ENCODE peak calls at places on chromosome 6, in six cellular contexts. One of them, this sample, is unnamed.

GRCh38 chr6:109672827-109673226 is 18.2 kb downstream of the AK9 start:
- DNase-seq in cardiac fibroblast: no peak
- DNase-seq in OCI-LY7: no peak
- DNase-seq in ovary: no peak
- DNase-seq in IMR-90: no peak
- DNase-seq in lower leg skin: no peak
- DNase-seq in this sample: no peak

GRCh38 chr6:110446405-110446804 is 30.0 kb downstream of the SLC22A16 start:
- DNase-seq in ovary: no peak
- DNase-seq in lower leg skin: no peak
- DNase-seq in IMR-90: no peak
- DNase-seq in cardiac fibroblast: no peak
- DNase-seq in OCI-LY7: no peak
- DNase-seq in this sample: no peak

GRCh38 chr6:167736486-167737204 is 90.1 kb upstream of the AFDN start:
- DNase-seq in lower leg skin: no peak
- DNase-seq in OCI-LY7: no peak
- DNase-seq in IMR-90: no peak
- DNase-seq in cardiac fibroblast: peak
- DNase-seq in ovary: no peak
- DNase-seq in this sample: no peak

GRCh38 chr6:143099647-143100046 is 39.0 kb downstream of the AIG1 start:
- DNase-seq in OCI-LY7: no peak
- DNase-seq in lower leg skin: no peak
- DNase-seq in IMR-90: no peak
- DNase-seq in ovary: no peak
- DNase-seq in cardiac fibroblast: no peak
- DNase-seq in this sample: no peak

GRCh38 chr6:144341831-144342527 is 56.8 kb downstream of the UTRN start:
- DNase-seq in OCI-LY7: no peak
- DNase-seq in lower leg skin: no peak
- DNase-seq in cardiac fibroblast: peak
- DNase-seq in IMR-90: no peak
- DNase-seq in ovary: no peak
- DNase-seq in this sample: peak

GRCh38 chr6:133774356-133774755 is 114.6 kb upstream of the TCF21 start:
- DNase-seq in cardiac fibroblast: peak
- DNase-seq in ovary: no peak
- DNase-seq in IMR-90: peak
- DNase-seq in OCI-LY7: no peak
- DNase-seq in lower leg skin: no peak
- DNase-seq in this sample: peak

GRCh38 chr6:75349262-75349984 is 64.8 kb upstream of the TMEM30A start:
- DNase-seq in lower leg skin: no peak
- DNase-seq in IMR-90: peak
- DNase-seq in cardiac fibroblast: peak
- DNase-seq in OCI-LY7: no peak
- DNase-seq in ovary: peak
- DNase-seq in this sample: peak

GRCh38 chr6:140572129-140572528 is 1197.7 kb upstream of the CITED2 start:
- DNase-seq in IMR-90: peak
- DNase-seq in cardiac fibroblast: peak
- DNase-seq in lower leg skin: no peak
- DNase-seq in OCI-LY7: no peak
- DNase-seq in ovary: no peak
- DNase-seq in this sample: peak

GRCh38 chr6:39495640-39496039 is 173.1 kb upstream of the KCNK16 start:
- DNase-seq in OCI-LY7: no peak
- DNase-seq in lower leg skin: no peak
- DNase-seq in cardiac fibroblast: no peak
- DNase-seq in ovary: no peak
- DNase-seq in IMR-90: no peak
- DNase-seq in this sample: no peak

GRCh38 chr6:169253745-169254238 is at the start of gene THBS2:
- DNase-seq in cardiac fibroblast: peak
- DNase-seq in IMR-90: peak
- DNase-seq in ovary: peak
- DNase-seq in lower leg skin: peak
- DNase-seq in OCI-LY7: no peak
- DNase-seq in this sample: peak

GRCh38 chr6:52503853-52504777 is 72.7 kb downstream of the TRAM2 start:
- DNase-seq in cardiac fibroblast: peak
- DNase-seq in OCI-LY7: no peak
- DNase-seq in IMR-90: peak
- DNase-seq in ovary: no peak
- DNase-seq in lower leg skin: peak
- DNase-seq in this sample: peak

GRCh38 chr6:169323221-169323620 is 69.6 kb upstream of the THBS2 start:
- DNase-seq in lower leg skin: no peak
- DNase-seq in ovary: no peak
- DNase-seq in IMR-90: no peak
- DNase-seq in OCI-LY7: no peak
- DNase-seq in cardiac fibroblast: no peak
- DNase-seq in this sample: no peak

GRCh38 chr6:112253842-112254816 is at the start of gene LAMA4:
- DNase-seq in cardiac fibroblast: peak
- DNase-seq in lower leg skin: no peak
- DNase-seq in IMR-90: peak
- DNase-seq in ovary: peak
- DNase-seq in OCI-LY7: no peak
- DNase-seq in this sample: peak

GRCh38 chr6:75602164-75602896 is 650 bp downstream of the SENP6 start:
- DNase-seq in IMR-90: peak
- DNase-seq in cardiac fibroblast: peak
- DNase-seq in lower leg skin: peak
- DNase-seq in ovary: no peak
- DNase-seq in OCI-LY7: peak
- DNase-seq in this sample: peak

GRCh38 chr6:147211349-147211748 is 7.1 kb downstream of the STXBP5 start:
- DNase-seq in OCI-LY7: no peak
- DNase-seq in ovary: no peak
- DNase-seq in cardiac fibroblast: no peak
- DNase-seq in lower leg skin: no peak
- DNase-seq in IMR-90: no peak
- DNase-seq in this sample: no peak

GRCh38 chr6:13924949-13925881 is at the start of gene RNF182:
- DNase-seq in OCI-LY7: no peak
- DNase-seq in ovary: no peak
- DNase-seq in cardiac fibroblast: no peak
- DNase-seq in lower leg skin: no peak
- DNase-seq in IMR-90: no peak
- DNase-seq in this sample: no peak

GRCh38 chr6:158399040-158399700 is 86.9 kb downstream of the TULP4 start:
- DNase-seq in cardiac fibroblast: no peak
- DNase-seq in lower leg skin: no peak
- DNase-seq in ovary: no peak
- DNase-seq in IMR-90: no peak
- DNase-seq in OCI-LY7: peak
- DNase-seq in this sample: no peak

GRCh38 chr6:10535198-10535597 is 14.0 kb downstream of the GCNT2 start:
- DNase-seq in ovary: no peak
- DNase-seq in OCI-LY7: peak
- DNase-seq in IMR-90: no peak
- DNase-seq in cardiac fibroblast: no peak
- DNase-seq in lower leg skin: no peak
- DNase-seq in this sample: no peak

GRCh38 chr6:159056941-159057340 is 12.2 kb upstream of the TAGAP start:
- DNase-seq in ovary: no peak
- DNase-seq in lower leg skin: no peak
- DNase-seq in OCI-LY7: no peak
- DNase-seq in IMR-90: no peak
- DNase-seq in cardiac fibroblast: no peak
- DNase-seq in this sample: no peak

GRCh38 chr6:15137086-15137485 is 108.8 kb upstream of the JARID2 start:
- DNase-seq in cardiac fibroblast: no peak
- DNase-seq in OCI-LY7: no peak
- DNase-seq in lower leg skin: no peak
- DNase-seq in IMR-90: no peak
- DNase-seq in ovary: no peak
- DNase-seq in this sample: no peak

GRCh38 chr6:17280552-17281090 is 540 bp upstream of the RBM24 start:
- DNase-seq in OCI-LY7: no peak
- DNase-seq in cardiac fibroblast: no peak
- DNase-seq in ovary: peak
- DNase-seq in lower leg skin: peak
- DNase-seq in IMR-90: no peak
- DNase-seq in this sample: peak

GRCh38 chr6:34829137-34829536 is 37.3 kb downstream of the BLTP3A start:
- DNase-seq in IMR-90: no peak
- DNase-seq in cardiac fibroblast: no peak
- DNase-seq in ovary: no peak
- DNase-seq in lower leg skin: no peak
- DNase-seq in OCI-LY7: no peak
- DNase-seq in this sample: no peak

GRCh38 chr6:105897131-105897530 is 189.0 kb upstream of the PRDM1 start:
- DNase-seq in ovary: no peak
- DNase-seq in lower leg skin: no peak
- DNase-seq in IMR-90: peak
- DNase-seq in cardiac fibroblast: no peak
- DNase-seq in OCI-LY7: no peak
- DNase-seq in this sample: no peak

GRCh38 chr6:149079911-149080501 is 237.5 kb upstream of the TAB2 start:
- DNase-seq in cardiac fibroblast: peak
- DNase-seq in lower leg skin: peak
- DNase-seq in IMR-90: peak
- DNase-seq in OCI-LY7: no peak
- DNase-seq in ovary: peak
- DNase-seq in this sample: peak

GRCh38 chr6:37007340-37008043 is 2.0 kb downstream of the FGD2 start:
- DNase-seq in IMR-90: no peak
- DNase-seq in OCI-LY7: peak
- DNase-seq in cardiac fibroblast: no peak
- DNase-seq in ovary: no peak
- DNase-seq in lower leg skin: no peak
- DNase-seq in this sample: no peak

GRCh38 chr6:26031151-26031594 is 56.1 kb upstream of the HFE start:
- DNase-seq in ovary: no peak
- DNase-seq in cardiac fibroblast: no peak
- DNase-seq in OCI-LY7: peak
- DNase-seq in IMR-90: no peak
- DNase-seq in lower leg skin: no peak
- DNase-seq in this sample: no peak
- H3K4me3 ChIP-seq in ovary: peak
- H3K4me3 ChIP-seq in cardiac fibroblast: peak
- H3K4me3 ChIP-seq in OCI-LY7: peak
- H3K4me3 ChIP-seq in IMR-90: peak
- H3K4me3 ChIP-seq in lower leg skin: no peak
- H3K4me3 ChIP-seq in this sample: peak

DNA sequence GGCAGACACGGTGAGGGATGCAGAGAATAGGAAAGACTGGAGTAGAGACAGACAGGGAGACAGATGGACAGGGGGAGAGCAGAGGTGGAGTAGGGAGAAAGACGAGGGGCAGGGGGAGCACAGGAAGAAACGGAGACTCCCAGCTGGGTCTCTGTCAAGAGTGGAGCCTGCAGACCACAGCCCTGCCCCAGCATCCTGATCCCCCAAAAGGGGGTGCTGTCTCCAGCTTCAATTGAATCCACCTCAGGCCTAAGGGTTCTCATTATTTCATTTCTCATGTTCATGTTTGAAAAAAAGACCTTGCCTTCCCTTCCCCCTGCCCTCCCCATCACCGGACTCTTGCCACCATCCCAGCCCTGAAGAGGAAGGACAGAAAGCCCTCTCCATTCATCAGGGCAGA is 98.1 kb downstream of the CDC5L start:
- DNase-seq in OCI-LY7: no peak
- DNase-seq in ovary: no peak
- DNase-seq in cardiac fibroblast: no peak
- DNase-seq in lower leg skin: no peak
- DNase-seq in IMR-90: no peak
- DNase-seq in this sample: no peak
- TF ChIP-seq CTCF in OCI-LY7: no peak
- TF ChIP-seq CTCF in ovary: no peak
- TF ChIP-seq CTCF in cardiac fibroblast: no peak
- TF ChIP-seq CTCF in lower leg skin: no peak
- TF ChIP-seq CTCF in IMR-90: no peak
- TF ChIP-seq CTCF in this sample: peak

DNA sequence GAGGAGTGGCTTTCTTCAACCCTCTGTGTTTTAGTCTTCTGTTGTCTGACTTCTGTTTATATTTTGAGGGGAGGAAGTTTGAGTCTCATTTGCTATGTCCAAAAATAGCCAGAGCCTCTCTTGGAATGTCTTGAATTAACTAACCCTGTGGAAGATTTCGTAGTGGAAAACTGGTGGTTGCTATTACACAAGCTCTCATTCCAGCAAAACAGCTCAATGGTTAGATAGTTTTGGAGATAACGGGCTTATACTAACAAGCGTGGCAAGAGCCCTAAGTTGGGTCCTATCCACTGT is 1.6 kb downstream of the CCN2 start:
- DNase-seq in IMR-90: peak
- DNase-seq in OCI-LY7: no peak
- DNase-seq in ovary: no peak
- DNase-seq in lower leg skin: no peak
- DNase-seq in cardiac fibroblast: no peak
- DNase-seq in this sample: peak
- H3K4me3 ChIP-seq in IMR-90: peak
- H3K4me3 ChIP-seq in OCI-LY7: no peak
- H3K4me3 ChIP-seq in ovary: peak
- H3K4me3 ChIP-seq in lower leg skin: peak
- H3K4me3 ChIP-seq in cardiac fibroblast: peak
- H3K4me3 ChIP-seq in this sample: peak

GRCh38 chr6:70376628-70377027 is 36.7 kb upstream of the FAM135A start:
- DNase-seq in cardiac fibroblast: no peak
- DNase-seq in lower leg skin: no peak
- DNase-seq in IMR-90: no peak
- DNase-seq in ovary: no peak
- DNase-seq in OCI-LY7: no peak
- DNase-seq in this sample: no peak

GRCh38 chr6:70379473-70380013 is 33.8 kb upstream of the FAM135A start:
- DNase-seq in IMR-90: no peak
- DNase-seq in ovary: no peak
- DNase-seq in lower leg skin: no peak
- DNase-seq in OCI-LY7: no peak
- DNase-seq in cardiac fibroblast: no peak
- DNase-seq in this sample: no peak

GRCh38 chr6:70377372-70377771 is 35.9 kb upstream of the FAM135A start:
- DNase-seq in lower leg skin: no peak
- DNase-seq in ovary: no peak
- DNase-seq in OCI-LY7: no peak
- DNase-seq in cardiac fibroblast: no peak
- DNase-seq in IMR-90: no peak
- DNase-seq in this sample: no peak

GRCh38 chr6:70375166-70375565 is 38.1 kb upstream of the FAM135A start:
- DNase-seq in lower leg skin: no peak
- DNase-seq in ovary: no peak
- DNase-seq in OCI-LY7: no peak
- DNase-seq in IMR-90: peak
- DNase-seq in cardiac fibroblast: no peak
- DNase-seq in this sample: peak

GRCh38 chr6:70375882-70376281 is 37.4 kb upstream of the FAM135A start:
- DNase-seq in OCI-LY7: peak
- DNase-seq in cardiac fibroblast: no peak
- DNase-seq in ovary: no peak
- DNase-seq in lower leg skin: no peak
- DNase-seq in IMR-90: no peak
- DNase-seq in this sample: no peak
- TF ChIP-seq CTCF in OCI-LY7: peak
- TF ChIP-seq CTCF in cardiac fibroblast: peak
- TF ChIP-seq CTCF in ovary: no peak
- TF ChIP-seq CTCF in lower leg skin: no peak
- TF ChIP-seq CTCF in IMR-90: peak
- TF ChIP-seq CTCF in this sample: peak

GRCh38 chr6:28356666-28357020 is 6.9 kb downstream of the ZKSCAN3 start:
- DNase-seq in ovary: no peak
- DNase-seq in OCI-LY7: no peak
- DNase-seq in IMR-90: no peak
- DNase-seq in lower leg skin: no peak
- DNase-seq in cardiac fibroblast: no peak
- DNase-seq in this sample: no peak
- H3K4me3 ChIP-seq in ovary: no peak
- H3K4me3 ChIP-seq in OCI-LY7: no peak
- H3K4me3 ChIP-seq in IMR-90: no peak
- H3K4me3 ChIP-seq in lower leg skin: no peak
- H3K4me3 ChIP-seq in cardiac fibroblast: no peak
- H3K4me3 ChIP-seq in this sample: no peak